ENCODE peak calls at places on chromosomes 4 and X, in five cellular contexts. I is upper lobe of left lung, N is heart left ventricle, U is suprapubic skin, T is ovary. X is an unnamed sample.

GRCh38 chrX:83510466-83511181 is 2.5 kb downstream of the POU3F4 start:
- DNase-seq in I (no peak), N (no peak), U (no peak), T (no peak), X (no peak)

GRCh38 chrX:119105826-119106225 is 21.8 kb downstream of the KIAA1210 start:
- DNase-seq in N (no peak), T (no peak), U (no peak), I (no peak), X (no peak)

GRCh38 chr4:185730387-185730786 is 81.6 kb downstream of the SORBS2 start:
- DNase-seq in N (no peak), I (no peak), T (no peak), U (no peak), X (no peak)

GRCh38 chr4:123397276-123398150 is 918 bp downstream of the SPRY1 start:
- DNase-seq in I (peak), T (peak), U (peak), N (peak), X (peak)

GRCh38 chr4:73836373-73837269 is at the start of gene CXCL6:
- DNase-seq in T (peak), I (peak), U (peak), N (no peak), X (peak)

GRCh38 chr4:118968006-118968405 is 79.4 kb downstream of the SYNPO2 start:
- DNase-seq in I (peak), U (no peak), N (peak), T (peak), X (no peak)

GRCh38 chrX:153725039-153725831 is 579 bp downstream of the ABCD1 start:
- DNase-seq in I (no peak), U (no peak), T (peak), N (no peak), X (peak)

GRCh38 chr4:2372488-2373030 is 45.9 kb downstream of the ZFYVE28 start:
- DNase-seq in I (no peak), T (no peak), U (no peak), N (no peak), X (no peak)

GRCh38 chrX:107168712-107169111 is 37.5 kb downstream of the NUP62CL start:
- DNase-seq in N (no peak), T (no peak), U (no peak), I (no peak), X (no peak)

GRCh38 chrX:49627030-49627777 is 28.4 kb downstream of the GAGE1 start:
- DNase-seq in N (peak), U (no peak), T (no peak), I (no peak), X (no peak)

GRCh38 chr4:27068151-27068862 is 207.7 kb downstream of the STIM2 start:
- DNase-seq in I (peak), N (no peak), T (no peak), U (no peak), X (no peak)

GRCh38 chr4:30920043-30920442 is 199.9 kb downstream of the PCDH7 start:
- DNase-seq in N (no peak), I (no peak), U (no peak), T (no peak), X (no peak)

GRCh38 chr4:73702796-73703287 is 37.5 kb upstream of the CXCL8 start:
- DNase-seq in T (no peak), U (no peak), I (no peak), N (no peak), X (no peak)

GRCh38 chr4:183728223-183729068 is 69.4 kb downstream of the TRAPPC11 start:
- DNase-seq in U (no peak), N (no peak), I (no peak), T (no peak), X (no peak)

GRCh38 chr4:38189445-38189844 is 229.2 kb downstream of the PTTG2 start:
- DNase-seq in T (no peak), N (no peak), I (no peak), U (no peak), X (no peak)

GRCh38 chr4:180827193-180827592 is 1416.0 kb upstream of the TENM3 start:
- DNase-seq in N (no peak), I (no peak), T (peak), U (no peak), X (no peak)

GRCh38 chrX:123184199-123184857 is at the start of gene GRIA3:
- DNase-seq in U (no peak), T (peak), I (no peak), N (no peak), X (no peak)

GRCh38 chr4:113434247-113434587 is 327.3 kb downstream of the CAMK2D start:
- DNase-seq in T (no peak), I (no peak), N (no peak), U (no peak), X (no peak)

GRCh38 chr4:26406346-26406975 is 83.8 kb downstream of the CCKAR start:
- DNase-seq in U (no peak), T (no peak), I (no peak), N (no peak), X (no peak)

GRCh38 chr4:189376901-189377300 is 563.8 kb upstream of the FRG1 start:
- DNase-seq in U (no peak), I (no peak), N (no peak), T (no peak), X (no peak)

DNA sequence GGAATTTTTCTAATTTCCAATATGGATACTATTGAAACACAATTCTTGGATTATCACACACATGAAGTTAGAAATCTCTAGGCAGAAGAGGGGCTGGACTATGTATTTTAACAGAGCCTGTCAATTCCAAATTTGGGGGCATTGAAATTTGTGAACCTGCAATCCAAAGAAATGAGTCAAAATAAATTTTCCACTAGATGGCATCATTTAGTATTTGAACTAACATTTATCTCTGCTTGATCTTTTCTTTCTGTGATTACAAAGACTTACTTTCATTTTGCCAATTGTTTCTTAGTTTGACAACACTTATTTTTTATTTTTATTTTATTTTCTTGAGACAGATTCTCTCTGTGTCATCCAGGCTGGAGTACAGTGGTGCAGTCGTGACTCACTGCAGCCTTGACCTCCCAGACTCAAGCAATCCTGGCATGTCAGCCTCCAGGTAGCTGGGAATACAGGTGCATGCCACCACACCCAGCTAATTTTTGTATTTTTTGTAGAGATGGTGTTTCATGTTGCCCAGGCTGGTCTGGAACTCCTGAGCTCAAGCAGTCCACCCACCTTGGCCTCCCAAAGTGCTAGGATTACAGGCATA is 2.7 kb upstream of the PYURF start:
- DNase-seq in T (no peak), N (no peak), I (no peak), U (no peak), X (no peak)
- H3K27ac ChIP-seq in T (no peak), N (peak), I (no peak), U (no peak), X (no peak)

DNA sequence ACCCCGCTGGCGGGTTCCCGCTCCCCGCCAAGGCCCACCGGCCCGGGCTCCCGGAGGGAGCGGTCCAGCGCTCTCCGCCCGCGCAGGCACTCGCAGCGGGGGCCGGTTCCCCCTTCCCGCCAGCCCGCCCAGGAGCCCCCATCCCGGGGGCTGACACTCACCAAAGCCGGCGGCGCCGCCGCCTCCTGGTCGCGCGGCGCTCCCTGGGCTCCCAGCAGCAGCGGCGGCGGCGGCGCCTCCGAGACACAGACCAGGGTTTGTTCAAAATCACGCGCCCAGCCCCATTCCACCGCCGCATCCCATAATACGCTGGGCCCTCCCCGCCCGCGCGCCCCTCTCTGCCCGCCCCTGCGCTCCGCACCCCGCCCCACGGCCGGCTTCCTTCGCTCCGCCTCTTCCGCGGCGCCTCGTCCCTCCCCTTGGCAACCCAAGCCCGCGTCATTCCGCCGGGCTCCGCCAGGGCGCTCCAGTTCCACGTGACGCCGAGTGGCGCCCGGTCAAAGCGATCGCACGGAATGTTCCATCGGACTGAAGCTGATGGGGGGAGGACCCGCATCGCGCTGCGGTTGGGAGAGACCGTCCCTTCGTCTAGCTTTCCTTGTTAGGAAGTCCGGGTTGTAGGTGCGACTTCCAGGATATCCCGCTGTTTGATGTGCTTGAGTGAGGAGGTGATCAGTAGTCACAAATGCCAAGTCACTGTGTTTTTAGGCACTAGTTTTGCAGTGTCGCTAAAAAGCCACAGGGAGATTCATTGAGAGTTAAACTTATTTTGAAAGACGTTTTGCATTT is 2.2 kb upstream of the LIN54 start:
- DNase-seq in N (peak), I (peak), U (peak), T (peak), X (peak)
- TF ChIP-seq POLR2A in N (peak), I (peak), U (no peak), T (peak), X (peak)

GRCh38 chr4:151110236-151110635 is 10.8 kb downstream of the RPS3A start:
- DNase-seq in N (no peak), I (no peak), U (no peak), T (no peak), X (no peak)

GRCh38 chr4:151105454-151106032 is 6.1 kb downstream of the RPS3A start:
- DNase-seq in U (no peak), N (no peak), T (no peak), I (no peak), X (no peak)

GRCh38 chr4:151103758-151104157 is 4.3 kb downstream of the RPS3A start:
- DNase-seq in N (no peak), U (no peak), T (no peak), I (no peak), X (no peak)

GRCh38 chr4:151104621-151105020 is 5.2 kb downstream of the RPS3A start:
- DNase-seq in N (no peak), U (no peak), T (no peak), I (no peak), X (no peak)

DNA sequence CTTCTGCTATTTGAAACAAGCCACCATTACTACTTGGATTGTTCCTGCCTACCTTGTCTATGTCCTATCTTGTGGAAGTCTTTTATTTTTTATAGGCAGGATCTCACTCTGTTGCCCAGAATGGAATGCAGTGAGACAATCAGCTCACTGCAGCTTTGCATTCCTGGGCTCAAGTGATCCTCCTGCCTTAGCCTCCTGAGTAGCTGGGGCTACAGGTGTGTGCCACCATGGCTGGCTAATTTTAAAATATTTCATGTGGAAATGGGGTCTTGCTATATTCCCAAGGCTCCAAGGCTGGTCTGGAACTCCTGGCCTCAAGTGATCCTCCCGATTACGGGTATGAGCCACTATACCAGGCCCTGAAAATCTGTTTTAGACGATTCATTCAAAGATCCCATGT is 7.6 kb downstream of the RPS3A start:
- DNase-seq in N (no peak), I (no peak), U (no peak), T (no peak), X (no peak)
- H3K27ac ChIP-seq in N (no peak), I (no peak), U (no peak), T (no peak), X (no peak)

DNA sequence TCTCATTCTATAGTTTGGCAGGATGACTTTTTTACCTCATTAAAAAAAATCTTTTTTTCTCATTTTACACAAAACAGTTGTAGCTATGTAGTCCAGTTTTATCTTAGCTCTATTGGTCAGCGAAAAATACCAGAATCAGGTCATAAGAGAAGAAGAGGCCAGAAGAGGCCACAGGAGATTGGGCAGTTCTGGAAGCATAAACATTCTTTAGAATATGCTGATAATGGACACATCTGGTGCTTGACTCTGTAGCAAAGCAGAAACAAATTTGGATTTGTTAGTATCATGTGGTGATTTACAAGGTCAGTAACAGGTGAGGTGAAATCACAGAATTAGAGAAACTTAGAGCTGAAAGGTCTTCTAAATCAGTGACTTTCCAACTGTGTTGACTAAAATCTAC is 66.6 kb upstream of the ARHGAP24 start:
- DNase-seq in U (no peak), T (no peak), I (no peak), N (no peak), X (no peak)
- TF ChIP-seq POLR2A in U (no peak), T (no peak), I (no peak), N (no peak), X (no peak)

GRCh38 chr4:168879178-168879577 is 130.9 kb downstream of the CBR4 start:
- DNase-seq in U (no peak), I (no peak), N (no peak), T (no peak), X (no peak)
- H3K27ac ChIP-seq in U (peak), I (no peak), N (peak), T (no peak), X (peak)

DNA sequence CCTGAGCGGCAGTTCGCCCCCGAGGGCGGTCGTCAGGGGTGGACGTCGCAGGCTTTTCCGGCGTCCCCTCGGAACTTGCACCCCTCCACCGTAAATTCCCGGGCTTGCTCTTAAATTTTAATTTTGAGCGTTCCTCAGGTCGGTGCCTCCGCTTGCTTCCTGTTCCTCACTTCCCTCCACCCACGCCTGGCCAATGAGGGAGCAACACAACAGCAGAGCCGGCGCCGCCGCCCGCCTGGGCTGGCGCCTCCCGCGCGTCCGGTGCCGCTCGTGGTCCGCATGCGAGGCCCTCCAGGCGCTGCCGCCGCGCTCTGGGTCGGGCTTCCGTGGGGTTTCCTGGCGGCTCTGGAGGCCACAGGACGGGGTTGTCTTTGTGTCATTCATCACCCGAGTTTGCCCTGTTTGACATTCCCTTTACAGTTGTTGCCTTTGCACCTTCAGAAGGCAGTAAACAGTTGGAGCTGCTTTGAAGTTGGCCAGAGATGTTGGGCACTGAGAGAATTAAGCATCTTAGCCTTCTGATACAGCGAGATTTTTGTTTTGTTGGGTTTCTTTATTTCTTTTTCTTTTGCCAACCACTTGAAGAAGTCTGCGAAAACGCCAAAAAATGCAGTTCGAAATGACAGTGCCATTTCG is 692 bp downstream of the SPCS3 start:
- DNase-seq in T (peak), N (peak), U (peak), I (peak), X (peak)
- TF ChIP-seq POLR2A in T (peak), N (no peak), U (no peak), I (no peak), X (no peak)